ENCODE peak calls at places on chromosomes 7 and 10, in ten cellular contexts. H is astrocyte of the spinal cord; N is NCI-H2081 treated with DMSO at 0.1 percent for 48 hours; G is renal cortical epithelial cell; J is activated naive CD8-positive, alpha-beta T cell treated with anti-CD3 and anti-CD28 coated beads for 36 hours; T is GDM1; V is activated CD4-positive, CD25-positive, alpha-beta regulatory T cell; D is HEK293T; C is ELR; Q is NCI-H345. U is an unnamed sample.

GRCh38 chr7:158821173-158822021 is 7.9 kb downstream of the ESYT2 start:
- DNase-seq in H (peak), N (no peak), G (peak), J (peak), T (no peak), V (no peak), D (no peak), C (peak), Q (no peak), U (no peak)

GRCh38 chr10:34299105-34299611 is 515.9 kb downstream of the PARD3 start:
- DNase-seq in H (peak), N (no peak), G (peak), J (no peak), T (no peak), V (no peak), D (no peak), C (peak), Q (no peak), U (no peak)

GRCh38 chr7:55174856-55175255 is 156.0 kb downstream of the EGFR start:
- DNase-seq in H (no peak), N (no peak), G (no peak), J (no peak), T (no peak), V (no peak), D (no peak), C (no peak), Q (no peak), U (no peak)

GRCh38 chr7:102185796-102186195 is 100.9 kb upstream of the SH2B2 start:
- DNase-seq in H (no peak), N (no peak), G (no peak), J (no peak), T (no peak), V (no peak), D (no peak), C (no peak), Q (no peak), U (no peak)

GRCh38 chr7:91352091-91352490 is 87.9 kb downstream of the FZD1 start:
- DNase-seq in H (no peak), N (no peak), G (no peak), J (no peak), T (no peak), V (no peak), D (no peak), C (no peak), Q (no peak), U (no peak)

GRCh38 chr7:86747698-86748097 is 104.0 kb downstream of the GRM3 start:
- DNase-seq in H (no peak), N (peak), G (peak), J (no peak), T (no peak), V (no peak), D (no peak), C (no peak), Q (no peak), U (no peak)

GRCh38 chr7:20199015-20199737 is 18.0 kb downstream of the MACC1 start:
- DNase-seq in H (peak), N (no peak), G (peak), J (peak), T (peak), V (no peak), D (no peak), C (peak), Q (peak), U (peak)

GRCh38 chr7:42272793-42273665 is 36.0 kb upstream of the GLI3 start:
- DNase-seq in H (peak), N (no peak), G (peak), J (no peak), T (no peak), V (no peak), D (peak), C (peak), Q (no peak), U (no peak)

GRCh38 chr7:137948845-137949330 is 53.0 kb downstream of the CREB3L2 start:
- DNase-seq in H (no peak), N (no peak), G (no peak), J (no peak), T (no peak), V (no peak), D (no peak), C (no peak), Q (no peak), U (no peak)

GRCh38 chr10:12390733-12391132 is 41.4 kb downstream of the CAMK1D start:
- DNase-seq in H (peak), N (no peak), G (no peak), J (no peak), T (no peak), V (no peak), D (no peak), C (no peak), Q (no peak), U (no peak)

GRCh38 chr7:37247881-37248280 is 200.8 kb downstream of the ELMO1 start:
- DNase-seq in H (no peak), N (no peak), G (peak), J (no peak), T (no peak), V (no peak), D (no peak), C (peak), Q (no peak), U (no peak)

GRCh38 chr10:133459454-133460207 is 5.9 kb downstream of the SCART1 start:
- DNase-seq in H (no peak), N (no peak), G (no peak), J (no peak), T (no peak), V (no peak), D (no peak), C (no peak), Q (no peak), U (no peak)

GRCh38 chr7:2689951-2690705 is 2.1 kb downstream of the AMZ1 start:
- DNase-seq in H (peak), N (no peak), G (peak), J (no peak), T (no peak), V (no peak), D (no peak), C (peak), Q (no peak), U (no peak)

GRCh38 chr10:127151541-127151940 is 44.9 kb downstream of the INSYN2A start:
- DNase-seq in H (peak), N (no peak), G (peak), J (no peak), T (no peak), V (no peak), D (no peak), C (peak), Q (no peak), U (no peak)

GRCh38 chr7:131008840-131009651 is 275.0 kb upstream of the KLF14 start:
- DNase-seq in H (peak), N (no peak), G (peak), J (no peak), T (no peak), V (peak), D (no peak), C (peak), Q (no peak), U (no peak)

GRCh38 chr7:101232141-101232821 is 5.3 kb downstream of the CLDN15 start:
- DNase-seq in H (no peak), N (no peak), G (no peak), J (no peak), T (no peak), V (no peak), D (no peak), C (no peak), Q (peak), U (no peak)

GRCh38 chr7:132553031-132553430 is 23.2 kb downstream of the PLXNA4 start:
- DNase-seq in H (no peak), N (no peak), G (no peak), J (no peak), T (no peak), V (no peak), D (no peak), C (no peak), Q (no peak), U (no peak)

GRCh38 chr7:47358357-47358756 is 223.6 kb downstream of the TNS3 start:
- DNase-seq in H (no peak), N (no peak), G (no peak), J (no peak), T (no peak), V (no peak), D (no peak), C (no peak), Q (no peak), U (peak)

GRCh38 chr10:122152544-122152943 is 118.6 kb upstream of the BTBD16 start:
- DNase-seq in H (peak), N (no peak), G (no peak), J (no peak), T (no peak), V (no peak), D (no peak), C (no peak), Q (no peak), U (peak)

GRCh38 chr10:550665-551460 is 138.6 kb downstream of the DIP2C start:
- DNase-seq in H (no peak), N (no peak), G (no peak), J (no peak), T (no peak), V (no peak), D (no peak), C (no peak), Q (no peak), U (peak)

GRCh38 chr10:3755440-3756359 is 29.3 kb downstream of the KLF6 start:
- DNase-seq in H (peak), N (no peak), G (peak), J (no peak), T (no peak), V (no peak), D (no peak), C (peak), Q (no peak), U (peak)

GRCh38 chr10:104406715-104407517 is 53.3 kb downstream of the CFAP58 start:
- DNase-seq in H (peak), N (no peak), G (peak), J (no peak), T (no peak), V (no peak), D (peak), C (peak), Q (no peak), U (no peak)

GRCh38 chr7:73983437-73984164 is 44.4 kb upstream of the ELN start:
- DNase-seq in H (no peak), N (no peak), G (no peak), J (no peak), T (no peak), V (no peak), D (no peak), C (no peak), Q (no peak), U (no peak)

GRCh38 chr10:94361161-94361794 is 1.5 kb downstream of the NOC3L start:
- DNase-seq in H (no peak), N (no peak), G (peak), J (no peak), T (no peak), V (no peak), D (no peak), C (peak), Q (no peak), U (no peak)

GRCh38 chr7:135974667-135975066 is 2.5 kb downstream of the MTPN start:
- DNase-seq in H (no peak), N (no peak), G (no peak), J (no peak), T (no peak), V (no peak), D (no peak), C (no peak), Q (no peak), U (no peak)

GRCh38 chr10:72784551-72785421 is 92.8 kb downstream of the MCU start:
- DNase-seq in H (peak), N (no peak), G (peak), J (no peak), T (no peak), V (no peak), D (no peak), C (peak), Q (no peak), U (peak)

GRCh38 chr10:132162021-132162531 is 24.7 kb upstream of the DPYSL4 start:
- DNase-seq in H (no peak), N (no peak), G (no peak), J (peak), T (no peak), V (no peak), D (no peak), C (no peak), Q (peak), U (no peak)

GRCh38 chr10:72638586-72639440 is 12.9 kb upstream of the MICU1 start:
- DNase-seq in H (no peak), N (peak), G (peak), J (no peak), T (no peak), V (no peak), D (no peak), C (no peak), Q (no peak), U (no peak)

GRCh38 chr7:133682364-133683181 is 429.7 kb downstream of the EXOC4 start:
- DNase-seq in H (no peak), N (no peak), G (no peak), J (peak), T (no peak), V (no peak), D (no peak), C (no peak), Q (peak), U (no peak)

GRCh38 chr7:134515569-134516468 is 11.5 kb upstream of the AKR1B10 start:
- DNase-seq in H (peak), N (no peak), G (peak), J (no peak), T (no peak), V (no peak), D (no peak), C (peak), Q (no peak), U (no peak)

GRCh38 chr10:44862006-44862751 is 49.0 kb upstream of the TMEM72 start:
- DNase-seq in H (no peak), N (no peak), G (no peak), J (no peak), T (no peak), V (no peak), D (no peak), C (no peak), Q (no peak), U (no peak)

GRCh38 chr10:112512294-112512693 is 65.3 kb downstream of the VTI1A start:
- DNase-seq in H (no peak), N (no peak), G (no peak), J (no peak), T (no peak), V (no peak), D (no peak), C (no peak), Q (no peak), U (no peak)

U was measured in lower leg skin.